ENCODE peak calls at places on chromosome 15, in eight cellular contexts. S is CD8-positive, alpha-beta T cell; K is bronchial epithelial cell; V is left lung; Y is tibial nerve; J is A549; U is neural crest cell; M is K562. W is an unnamed sample.

GRCh38 chr15:74319596-74320357 is 47.7 kb downstream of the CYP11A1 start:
- DNase-seq in M (no peak), V (no peak), J (no peak), S (no peak), Y (no peak), U (no peak), K (no peak), W (no peak)

GRCh38 chr15:64476550-64476949 is 16.2 kb downstream of the ZNF609 start:
- DNase-seq in J (no peak), V (no peak), K (no peak), S (no peak), U (no peak), M (no peak), Y (no peak), W (no peak)

GRCh38 chr15:62899090-62899493 is 143.5 kb upstream of the TPM1 start:
- DNase-seq in J (peak; percentile 58), U (no peak), K (no peak), M (no peak), V (no peak), Y (no peak), S (no peak), W (no peak)

GRCh38 chr15:51846463-51847230 is 17.2 kb downstream of the TMOD3 start:
- DNase-seq in K (peak; percentile 92), M (no peak), J (peak; percentile 72), Y (no peak), S (no peak), V (no peak), U (no peak), W (no peak)

GRCh38 chr15:38768970-38769369 is 204.4 kb upstream of the RASGRP1 start:
- DNase-seq in V (no peak), U (peak; percentile 3), K (peak; percentile 12), M (no peak), S (no peak), Y (peak; percentile 32), J (peak; percentile 14), W (no peak)

GRCh38 chr15:100794008-100794407 is 85.6 kb upstream of the ALDH1A3 start:
- DNase-seq in S (no peak), U (no peak), V (no peak), K (no peak), Y (no peak), J (no peak), M (no peak), W (no peak)

GRCh38 chr15:39230205-39230916 is 350.5 kb upstream of the THBS1 start:
- DNase-seq in J (no peak), Y (no peak), S (no peak), V (no peak), K (no peak), U (no peak), M (no peak), W (no peak)

GRCh38 chr15:84816694-84817460 is at the start of gene ALPK3:
- DNase-seq in J (no peak), V (peak; percentile 80), S (no peak), M (no peak), U (peak; percentile 27), Y (no peak), K (no peak), W (no peak)

GRCh38 chr15:57422113-57422754 is 45.9 kb downstream of the CGNL1 start:
- DNase-seq in J (no peak), M (no peak), V (no peak), Y (no peak), K (no peak), U (no peak), S (no peak), W (no peak)

GRCh38 chr15:63040954-63041353 is 1.6 kb upstream of the TPM1 start:
- DNase-seq in V (no peak), Y (no peak), J (no peak), M (no peak), U (no peak), K (no peak), S (no peak), W (no peak)

GRCh38 chr15:51751687-51752683 is 588 bp downstream of the TMOD2 start:
- DNase-seq in Y (no peak), U (peak; percentile 36), S (no peak), V (peak; percentile 82), J (peak; percentile 39), K (peak; percentile 44), M (peak; percentile 43), W (no peak)

GRCh38 chr15:64453689-64454037 is 6.7 kb upstream of the ZNF609 start:
- DNase-seq in S (no peak), J (no peak), V (no peak), Y (no peak), M (no peak), U (no peak), K (no peak), W (no peak)

GRCh38 chr15:89164712-89165211 is 56.6 kb downstream of the RLBP1 start:
- DNase-seq in S (no peak), Y (no peak), U (no peak), K (no peak), J (no peak), M (no peak), V (no peak), W (no peak)

GRCh38 chr15:52010633-52011595 is 8.1 kb upstream of the MAPK6 start:
- DNase-seq in U (no peak), S (no peak), M (no peak), K (peak; percentile 99), V (no peak), Y (no peak), J (peak; percentile 77), W (no peak)

GRCh38 chr15:60844431-60845174 is 365.7 kb upstream of the ICE2 start:
- DNase-seq in U (no peak), S (peak; percentile 52), Y (no peak), J (no peak), M (no peak), V (no peak), K (no peak), W (no peak)

GRCh38 chr15:31977812-31978662 is 52.3 kb upstream of the CHRNA7 start:
- DNase-seq in U (peak; percentile 83), J (peak; percentile 69), V (peak; percentile 85), S (peak; percentile 31), Y (no peak), K (peak; percentile 5), M (peak; percentile 77), W (no peak)

GRCh38 chr15:43370310-43370974 is 401 bp downstream of the ZSCAN29 start:
- DNase-seq in J (no peak), U (peak; percentile 27), V (no peak), Y (no peak), K (peak; percentile 19), S (no peak), M (peak; percentile 64), W (no peak)

GRCh38 chr15:40252438-40253178 is 13.7 kb downstream of the PAK6 start:
- DNase-seq in S (no peak), Y (no peak), V (peak; percentile 87), J (no peak), M (no peak), U (peak; percentile 31), K (peak; percentile 33), W (no peak)

GRCh38 chr15:32003558-32003957 is 26.8 kb upstream of the CHRNA7 start:
- DNase-seq in U (no peak), M (no peak), K (no peak), V (no peak), S (no peak), J (peak; percentile 11), Y (no peak), W (no peak)

GRCh38 chr15:80072285-80072684 is 12.8 kb downstream of the ZFAND6 start:
- DNase-seq in Y (no peak), K (peak; percentile 98), S (no peak), J (peak; percentile 93), M (peak; percentile 59), U (no peak), V (no peak), W (no peak)

GRCh38 chr15:58676766-58677165 is 72.7 kb downstream of the ADAM10 start:
- DNase-seq in V (no peak), K (no peak), S (no peak), U (no peak), Y (no peak), J (no peak), M (no peak), W (no peak)

GRCh38 chr15:89801471-89802205 is 13.0 kb downstream of the ANPEP start:
- DNase-seq in V (no peak), U (no peak), Y (no peak), K (no peak), J (no peak), S (no peak), M (no peak), W (no peak)

GRCh38 chr15:77251662-77252061 is 168.2 kb downstream of the PEAK1 start:
- DNase-seq in Y (no peak), U (no peak), S (no peak), M (peak; percentile 51), V (no peak), K (no peak), J (no peak), W (no peak)

GRCh38 chr15:74382004-74382816 is 14.8 kb upstream of the CYP11A1 start:
- DNase-seq in Y (peak; percentile 75), J (peak; percentile 62), M (peak; percentile 90), S (peak; percentile 66), K (peak; percentile 76), V (peak; percentile 98), U (peak; percentile 89), W (peak; percentile 83)

GRCh38 chr15:78492841-78493240 is 14.5 kb upstream of the HYKK start:
- DNase-seq in V (no peak), M (no peak), S (no peak), K (no peak), J (no peak), U (no peak), Y (no peak), W (no peak)

GRCh38 chr15:92425578-92426225 is 32.0 kb downstream of the ST8SIA2 start:
- DNase-seq in J (no peak), K (no peak), V (no peak), U (no peak), Y (no peak), M (no peak), S (no peak), W (no peak)
- TF ChIP-seq CTCF in J (no peak), K (no peak), V (no peak), U (no peak), Y (no peak), M (peak; percentile 38), S (no peak), W (no peak)

GRCh38 chr15:70974004-70974832 is 81.6 kb downstream of the LRRC49 start:
- DNase-seq in S (no peak), U (no peak), K (peak; percentile 58), V (no peak), M (no peak), J (peak; percentile 70), Y (no peak), W (no peak)
- TF ChIP-seq CTCF in S (no peak), U (peak; percentile 59), K (peak; percentile 41), V (peak; percentile 23), M (peak; percentile 36), J (peak; percentile 80), Y (no peak), W (no peak)

DNA sequence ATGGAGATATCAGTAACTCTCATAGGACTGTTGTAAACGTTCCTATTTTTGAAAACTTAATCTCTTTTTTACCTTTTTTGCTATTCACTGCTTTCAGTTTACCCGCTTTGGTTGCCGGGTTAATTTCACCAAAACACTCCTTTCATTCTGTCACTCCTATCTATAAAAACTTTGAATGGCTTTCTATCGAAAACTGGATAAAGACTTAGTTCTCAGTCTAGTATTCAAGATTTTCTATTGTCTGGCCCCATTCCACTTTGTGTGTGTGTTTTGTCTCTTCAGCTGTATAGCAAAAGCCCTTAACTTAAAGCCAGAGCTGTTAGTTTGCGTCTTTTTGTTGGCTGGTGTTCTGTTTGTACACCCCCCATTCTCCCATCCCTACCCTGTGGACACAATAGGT is 7.5 kb downstream of the PIAS1 start:
- DNase-seq in S (no peak), U (no peak), K (no peak), Y (no peak), M (no peak), V (no peak), J (no peak), W (no peak)
- TF ChIP-seq CTCF in S (no peak), U (no peak), K (no peak), Y (no peak), M (no peak), V (no peak), J (no peak), W (no peak)

GRCh38 chr15:66016199-66016598 is 146.9 kb downstream of the RAB11A start:
- DNase-seq in S (no peak), M (no peak), J (no peak), V (no peak), K (no peak), Y (no peak), U (no peak), W (no peak)
- TF ChIP-seq CTCF in S (no peak), M (no peak), J (no peak), V (no peak), K (no peak), Y (no peak), U (no peak), W (no peak)